ENCODE peak calls at places on chromosomes 2 and 18, in seven cellular contexts. J is endothelial cell of umbilical vein, Q is stomach, K is breast epithelium, D is K562, R is sigmoid colon, F is prostate gland. M is an unnamed sample. For H3K9me3, the result is how much of the 10 kb centered on the place peaks cover.

GRCh38 chr2:129885735-129886134 is 93.7 kb upstream of the RAB6C start:
- DNase-seq in J (no peak), Q (peak), K (no peak), D (peak), R (no peak), F (no peak), M (no peak)

GRCh38 chr18:57410749-57411148 is 24.4 kb upstream of the ONECUT2 start:
- DNase-seq in J (no peak), Q (no peak), K (no peak), D (no peak), R (no peak), F (no peak), M (no peak)

GRCh38 chr18:4208408-4208807 is 246.7 kb downstream of the DLGAP1 start:
- DNase-seq in J (no peak), Q (no peak), K (no peak), D (no peak), R (no peak), F (no peak), M (no peak)

GRCh38 chr2:129796801-129797488 is 182.5 kb upstream of the RAB6C start:
- DNase-seq in J (no peak), Q (no peak), K (no peak), D (no peak), R (no peak), F (no peak), M (no peak)

GRCh38 chr18:41378628-41379027 is 576.4 kb upstream of the PIK3C3 start:
- DNase-seq in J (peak), Q (no peak), K (no peak), D (no peak), R (no peak), F (no peak), M (no peak)

GRCh38 chr18:63293930-63294329 is 25.6 kb downstream of the BCL2 start:
- DNase-seq in J (no peak), Q (no peak), K (no peak), D (no peak), R (no peak), F (no peak), M (no peak)

GRCh38 chr2:212777020-212777491 is 238.5 kb upstream of the ERBB4 start:
- DNase-seq in J (peak), Q (no peak), K (no peak), D (peak), R (no peak), F (no peak), M (no peak)

GRCh38 chr18:61435064-61435652 is 101.9 kb downstream of the CDH20 start:
- DNase-seq in J (peak), Q (no peak), K (no peak), D (peak), R (no peak), F (no peak), M (no peak)

GRCh38 chr2:59655809-59656208 is 897.6 kb downstream of the BCL11A start:
- DNase-seq in J (no peak), Q (peak), K (no peak), D (no peak), R (no peak), F (peak), M (no peak)

GRCh38 chr2:143551946-143552655 is 422.9 kb downstream of the ARHGAP15 start:
- DNase-seq in J (no peak), Q (no peak), K (no peak), D (no peak), R (no peak), F (no peak), M (no peak)

GRCh38 chr2:173239644-173240043 is 115.0 kb upstream of the CDCA7 start:
- DNase-seq in J (no peak), Q (no peak), K (no peak), D (no peak), R (no peak), F (no peak), M (no peak)

GRCh38 chr2:97656905-97657587 is 6.8 kb downstream of the ACTR1B start:
- DNase-seq in J (no peak), Q (no peak), K (no peak), D (peak), R (no peak), F (no peak), M (no peak)

GRCh38 chr2:227182765-227183164 is 18.3 kb downstream of the COL4A3 start:
- DNase-seq in J (no peak), Q (no peak), K (no peak), D (no peak), R (no peak), F (no peak), M (no peak)

GRCh38 chr2:85303780-85304531 is 23.8 kb downstream of the TGOLN2 start:
- DNase-seq in J (no peak), Q (no peak), K (no peak), D (no peak), R (no peak), F (no peak), M (no peak)

GRCh38 chr2:65662654-65663432 is 230.4 kb upstream of the SPRED2 start:
- DNase-seq in J (no peak), Q (no peak), K (no peak), D (no peak), R (no peak), F (no peak), M (no peak)

GRCh38 chr2:52542297-52542696 is 1225.3 kb upstream of the CHAC2 start:
- DNase-seq in J (no peak), Q (no peak), K (no peak), D (no peak), R (no peak), F (no peak), M (no peak)

GRCh38 chr18:75161629-75162028 is 47.3 kb downstream of the PTGR3 start:
- DNase-seq in J (peak), Q (peak), K (no peak), D (peak), R (no peak), F (no peak), M (no peak)
- TF ChIP-seq POLR2AphosphoS5 in J (no peak), Q (no peak), K (no peak), D (no peak), R (peak), F (no peak), M (no peak)

GRCh38 chr2:157874997-157875719 is 972 bp downstream of the ACVR1 start:
- DNase-seq in J (peak), Q (no peak), K (no peak), D (peak), R (peak), F (peak), M (peak)

GRCh38 chr2:157875720-157876065 is 437 bp downstream of the ACVR1 start:
- DNase-seq in J (peak), Q (peak), K (peak), D (peak), R (peak), F (peak), M (peak)

GRCh38 chr2:157877761-157878400 is 1.8 kb upstream of the ACVR1 start:
- DNase-seq in J (no peak), Q (no peak), K (no peak), D (no peak), R (no peak), F (no peak), M (no peak)

GRCh38 chr2:157876771-157877108 is 610 bp upstream of the ACVR1 start:
- DNase-seq in J (no peak), Q (no peak), K (no peak), D (no peak), R (no peak), F (no peak), M (no peak)

GRCh38 chr2:157876066-157876770 is at the start of gene ACVR1:
- DNase-seq in J (peak), Q (peak), K (peak), D (peak), R (peak), F (peak), M (peak)
- TF ChIP-seq POLR2A in J (peak), Q (no peak), K (peak), D (peak), R (no peak), F (peak), M (no peak)

GRCh38 chr2:2564300-2565085 is 233.4 kb upstream of the MYT1L start:
- DNase-seq in J (no peak), Q (no peak), K (no peak), D (no peak), R (no peak), F (no peak), M (no peak)
- H3K9me3 ChIP-seq in J (under half), Q (under half), K (under half), D (under half), R (under half), F (under half), M (under half)

DNA sequence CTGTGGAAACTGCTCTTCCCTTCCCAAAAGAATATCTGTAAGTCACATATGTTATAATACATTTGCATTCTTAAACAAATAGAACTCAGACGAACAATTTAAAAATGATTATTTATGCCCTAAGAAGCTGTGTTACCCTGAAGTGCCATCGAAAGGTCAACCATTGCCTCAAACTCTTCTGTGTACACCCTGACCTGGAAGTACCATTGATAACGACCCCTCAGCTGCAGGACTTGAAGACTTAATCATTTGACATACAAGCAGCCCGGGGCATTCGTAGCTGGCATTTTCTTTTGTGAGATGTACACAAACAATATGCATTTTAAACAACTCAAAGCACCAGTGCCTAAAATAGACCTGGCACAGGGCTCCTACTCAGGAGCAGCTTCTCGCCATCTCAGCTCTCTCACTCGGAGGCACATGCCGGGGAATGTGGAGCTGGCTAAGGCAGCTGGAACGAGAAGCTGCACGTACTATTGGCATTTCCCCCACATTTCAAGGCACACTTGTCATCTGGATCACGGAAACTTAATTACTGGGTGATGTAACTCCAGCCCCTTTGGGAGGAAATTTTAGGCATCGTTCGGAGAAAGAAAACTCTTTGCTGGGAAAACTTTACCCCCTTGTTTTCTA is 170.0 kb upstream of the GALNT5 start:
- DNase-seq in J (no peak), Q (no peak), K (no peak), D (no peak), R (no peak), F (no peak), M (peak)
- TF ChIP-seq POLR2AphosphoS5 in J (no peak), Q (no peak), K (peak), D (no peak), R (no peak), F (no peak), M (peak)